ENCODE peak calls at places on chromosome 1, in nine cellular contexts. G is RWPE2, B is heart left ventricle, U is mesothelial cell of epicardium, I is GM20000, X is PC-9, J is WTC11, R is cardiac muscle cell, K is brain microvascular endothelial cell. H is an unnamed sample.

GRCh38 chr1:80882552-80882951 is 918.2 kb upstream of the ADGRL2 start:
- DNase-seq in G (no peak), B (no peak), U (no peak), I (no peak), X (peak), J (no peak), R (peak), K (peak), H (no peak)

GRCh38 chr1:111665527-111665926 is 45.9 kb downstream of the RAP1A start:
- DNase-seq in G (no peak), B (no peak), U (no peak), I (no peak), X (no peak), J (no peak), R (no peak), K (no peak), H (no peak)

GRCh38 chr1:115501476-115501875 is 140.3 kb upstream of the VANGL1 start:
- DNase-seq in G (no peak), B (no peak), U (no peak), I (no peak), X (no peak), J (no peak), R (no peak), K (no peak), H (no peak)

GRCh38 chr1:41811978-41812852 is 106.5 kb downstream of the HIVEP3 start:
- DNase-seq in G (no peak), B (peak), U (no peak), I (peak), X (peak), J (peak), R (peak), K (peak), H (peak)

GRCh38 chr1:179083031-179083345 is 1.1 kb downstream of the TOR3A start:
- DNase-seq in G (no peak), B (no peak), U (no peak), I (peak), X (no peak), J (no peak), R (peak), K (no peak), H (no peak)

GRCh38 chr1:223674119-223674890 is 8.8 kb upstream of the CAPN8 start:
- DNase-seq in G (no peak), B (no peak), U (no peak), I (no peak), X (no peak), J (no peak), R (no peak), K (no peak), H (no peak)

GRCh38 chr1:53362851-53363642 is 35.2 kb upstream of the LRP8 start:
- DNase-seq in G (peak), B (no peak), U (peak), I (peak), X (no peak), J (peak), R (no peak), K (no peak), H (no peak)

GRCh38 chr1:46606255-46606965 is 2.3 kb upstream of the MKNK1 start:
- DNase-seq in G (no peak), B (no peak), U (no peak), I (no peak), X (no peak), J (no peak), R (no peak), K (no peak), H (no peak)

DNA sequence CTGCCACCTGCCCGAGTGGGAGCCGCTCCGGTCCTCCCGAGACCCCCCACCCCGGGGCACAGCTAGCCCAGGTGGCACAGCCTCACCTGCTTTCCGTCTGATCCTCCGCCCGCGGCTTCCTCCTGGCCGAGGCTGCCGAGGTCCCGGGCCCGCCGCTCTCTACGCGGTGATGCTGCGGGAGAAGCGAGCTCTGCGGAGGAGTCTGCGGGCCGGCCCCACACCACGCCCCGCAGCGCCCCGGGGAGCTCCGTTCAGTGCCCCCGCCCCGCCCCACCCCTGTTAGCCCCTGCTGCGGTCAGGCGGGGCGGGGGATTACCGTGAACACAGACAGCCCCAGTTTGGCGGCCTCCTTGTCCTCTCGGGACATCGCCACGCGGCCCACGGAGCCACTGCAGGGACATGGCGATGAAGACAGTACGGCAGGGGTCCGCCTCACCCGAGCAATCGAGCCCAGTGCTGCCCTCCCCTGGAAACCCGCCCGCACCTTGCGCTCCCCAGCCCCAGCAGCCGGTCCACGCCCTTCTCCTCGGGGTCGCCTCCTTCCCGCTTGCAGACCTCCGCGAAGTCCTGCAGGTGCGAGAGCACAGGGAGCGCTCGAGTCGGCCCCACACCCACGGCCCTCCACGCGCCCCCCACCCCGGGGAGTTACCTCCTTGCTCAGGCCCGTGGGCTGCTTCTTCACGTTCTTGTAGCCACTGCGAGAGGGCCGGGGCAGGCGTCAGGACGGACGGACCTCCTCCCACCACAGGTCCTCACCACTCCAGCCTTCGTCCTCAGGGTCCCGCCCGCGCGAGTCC is 933 bp downstream of the C1orf35 start:
- DNase-seq in G (no peak), B (peak), U (no peak), I (peak), X (no peak), J (peak), R (peak), K (no peak), H (peak)
- TF ChIP-seq CTCF in G (peak), B (no peak), U (no peak), I (peak), X (no peak), J (no peak), R (peak), K (peak), H (peak)

DNA sequence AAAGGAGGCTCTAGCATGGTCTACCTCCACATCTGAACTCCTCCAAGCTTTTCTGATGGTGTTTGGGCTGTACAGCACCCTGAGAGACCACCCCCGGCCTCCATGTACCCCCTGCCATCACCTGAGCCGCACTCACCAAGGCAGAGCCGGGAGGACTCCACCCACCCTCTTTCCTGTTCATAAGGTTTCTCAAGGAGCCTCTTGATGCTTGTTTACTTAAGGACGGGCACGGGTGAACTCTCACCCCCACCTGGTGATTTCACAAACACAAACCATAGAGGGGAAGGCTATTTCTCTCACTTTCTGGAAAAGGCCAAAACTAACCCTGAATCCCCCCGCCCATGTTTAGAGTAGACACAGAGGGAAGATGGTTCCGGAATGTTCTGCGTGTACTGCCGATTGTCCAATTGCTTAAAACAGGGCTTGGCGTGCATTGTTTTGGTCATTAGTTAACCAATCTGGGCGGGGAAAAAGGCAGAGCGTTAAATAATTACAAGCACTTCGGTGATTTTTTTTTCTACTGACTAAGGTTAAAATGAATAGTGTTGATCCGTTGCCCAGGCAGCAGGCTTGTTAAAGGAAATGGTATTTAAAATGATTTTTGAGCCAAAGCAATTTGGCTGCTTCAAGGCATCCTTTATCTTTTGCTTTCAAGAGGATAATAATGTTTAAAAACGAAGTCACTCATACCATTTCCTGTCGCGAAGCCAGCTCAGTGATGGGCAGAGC is 279.8 kb upstream of the VAMP3 start:
- DNase-seq in G (no peak), B (no peak), U (no peak), I (no peak), X (no peak), J (no peak), R (peak), K (no peak), H (no peak)
- TF ChIP-seq CTCF in G (no peak), B (no peak), U (no peak), I (no peak), X (no peak), J (no peak), R (no peak), K (no peak), H (no peak)

DNA sequence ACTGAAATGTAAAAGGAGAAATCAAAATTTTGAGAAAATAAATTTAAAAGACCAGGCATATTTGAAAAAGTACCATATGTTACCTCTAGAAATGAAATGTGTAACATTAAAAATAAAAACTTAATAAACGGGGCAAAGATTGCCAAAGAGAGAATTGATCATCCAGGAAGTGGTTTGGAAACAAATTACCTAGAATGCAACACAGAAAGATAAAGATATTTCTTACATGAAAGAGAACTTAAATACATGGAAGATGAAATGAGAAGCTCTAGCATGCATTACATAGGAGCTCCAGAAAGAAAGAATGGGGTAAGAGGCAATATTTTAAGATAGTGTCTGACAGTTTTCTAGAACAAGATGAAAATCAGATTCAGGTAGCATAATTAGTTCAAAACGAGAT is 235.9 kb upstream of the IRF2BP2 start:
- DNase-seq in G (no peak), B (no peak), U (no peak), I (no peak), X (peak), J (no peak), R (no peak), K (no peak), H (no peak)
- TF ChIP-seq CTCF in G (no peak), B (no peak), U (no peak), I (no peak), X (no peak), J (no peak), R (no peak), K (no peak), H (no peak)

GRCh38 chr1:72557446-72558049 is 275.2 kb upstream of the NEGR1 start:
- DNase-seq in G (no peak), B (no peak), U (no peak), I (no peak), X (no peak), J (peak), R (peak), K (peak), H (no peak)
- TF ChIP-seq CTCF in G (no peak), B (peak), U (no peak), I (no peak), X (no peak), J (no peak), R (peak), K (peak), H (peak)

GRCh38 chr1:109981128-109981379 is 3.5 kb upstream of the AHCYL1 start:
- DNase-seq in G (no peak), B (no peak), U (no peak), I (no peak), X (no peak), J (no peak), R (no peak), K (no peak), H (no peak)

GRCh38 chr1:109979489-109980091 is 5.0 kb upstream of the AHCYL1 start:
- DNase-seq in G (no peak), B (no peak), U (no peak), I (no peak), X (peak), J (no peak), R (peak), K (peak), H (no peak)

GRCh38 chr1:109977657-109978378 is 6.7 kb upstream of the AHCYL1 start:
- DNase-seq in G (no peak), B (peak), U (no peak), I (no peak), X (no peak), J (no peak), R (peak), K (no peak), H (no peak)

GRCh38 chr1:109978761-109979488 is 5.6 kb upstream of the AHCYL1 start:
- DNase-seq in G (no peak), B (no peak), U (no peak), I (no peak), X (no peak), J (no peak), R (peak), K (no peak), H (no peak)

GRCh38 chr1:109980324-109981127 is 4.0 kb upstream of the AHCYL1 start:
- DNase-seq in G (no peak), B (no peak), U (no peak), I (no peak), X (peak), J (peak), R (no peak), K (no peak), H (no peak)
- TF ChIP-seq CTCF in G (peak), B (no peak), U (no peak), I (no peak), X (peak), J (no peak), R (peak), K (peak), H (peak)

GRCh38 chr1:215992620-215993019 is 425.5 kb downstream of the KCTD3 start:
- DNase-seq in G (no peak), B (no peak), U (no peak), I (peak), X (no peak), J (no peak), R (peak), K (no peak), H (no peak)
- TF ChIP-seq CTCF in G (no peak), B (no peak), U (no peak), I (no peak), X (peak), J (no peak), R (peak), K (peak), H (peak)

GRCh38 chr1:61079898-61080336 is 2.4 kb upstream of the NFIA start:
- DNase-seq in G (peak), B (peak), U (peak), I (no peak), X (peak), J (peak), R (peak), K (peak), H (no peak)
- TF ChIP-seq CTCF in G (peak), B (peak), U (no peak), I (no peak), X (no peak), J (no peak), R (peak), K (peak), H (no peak)

DNA sequence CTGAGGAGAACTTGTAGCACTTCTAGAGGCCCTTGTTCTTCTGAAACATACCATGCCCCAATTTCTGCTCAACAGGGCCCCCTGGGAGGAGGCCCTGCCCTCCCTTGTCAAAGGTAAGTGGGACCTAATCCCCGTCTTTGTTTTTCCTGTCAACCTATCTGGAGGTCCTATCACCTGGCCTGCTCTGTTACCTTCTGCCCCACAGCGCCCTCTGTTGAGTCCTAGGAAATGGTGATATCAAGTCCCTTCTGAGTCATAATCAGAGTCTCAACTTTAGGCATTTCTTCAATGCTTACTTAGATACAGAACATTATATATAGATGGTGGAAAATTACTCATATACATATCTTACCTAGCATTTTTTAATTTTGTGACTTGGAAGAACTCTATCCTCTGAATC is 28.2 kb upstream of the FCRL4 start:
- DNase-seq in G (no peak), B (no peak), U (no peak), I (peak), X (no peak), J (peak), R (no peak), K (no peak), H (no peak)
- TF ChIP-seq CTCF in G (no peak), B (no peak), U (no peak), I (peak), X (peak), J (peak), R (no peak), K (no peak), H (peak)

GRCh38 chr1:40563266-40563665 is 31.8 kb downstream of the ZNF684 start:
- DNase-seq in G (no peak), B (no peak), U (no peak), I (no peak), X (no peak), J (no peak), R (no peak), K (no peak), H (no peak)
- TF ChIP-seq CTCF in G (no peak), B (no peak), U (no peak), I (no peak), X (no peak), J (no peak), R (no peak), K (no peak), H (no peak)